ENCODE peak calls at places on chromosome 6, in five cellular contexts. K is heart right ventricle, R is ovary, T is osteoblast, I is suprapubic skin. Q is an unnamed sample.
A peak's percentile ranks its signal among the peaks of the same experiment; 100 is the strongest.

GRCh38 chr6:136226027-136226673 is 24.0 kb downstream of the MTFR2 start:
- DNase-seq in K (peak; percentile 50), R (peak; percentile 71), T (no peak), I (peak; percentile 67), Q (no peak)

GRCh38 chr6:105170066-105170465 is 9.7 kb downstream of the POPDC3 start:
- DNase-seq in K (no peak), R (no peak), T (peak; percentile 65), I (no peak), Q (no peak)

GRCh38 chr6:51152594-51152993 is 333.9 kb downstream of the TFAP2B start:
- DNase-seq in K (no peak), R (no peak), T (no peak), I (no peak), Q (no peak)

GRCh38 chr6:90384720-90385119 is 88.1 kb upstream of the BACH2 start:
- DNase-seq in K (no peak), R (no peak), T (no peak), I (no peak), Q (no peak)

GRCh38 chr6:111096246-111096645 is 8.9 kb downstream of the SLC16A10 start:
- DNase-seq in K (no peak), R (no peak), T (no peak), I (no peak), Q (no peak)

GRCh38 chr6:11538049-11538798 is 675 bp downstream of the TMEM170B start:
- DNase-seq in K (peak; percentile 17), R (peak; percentile 30), T (peak; percentile 86), I (peak; percentile 74), Q (no peak)

GRCh38 chr6:41446907-41447545 is 99.2 kb upstream of the FOXP4 start:
- DNase-seq in K (no peak), R (no peak), T (peak; percentile 66), I (no peak), Q (no peak)

GRCh38 chr6:154848580-154848979 is 115.4 kb downstream of the SCAF8 start:
- DNase-seq in K (no peak), R (no peak), T (peak; percentile 23), I (no peak), Q (no peak)

GRCh38 chr6:150857062-150857905 is 8.2 kb upstream of the MTHFD1L start:
- DNase-seq in K (no peak), R (no peak), T (peak; percentile 92), I (no peak), Q (no peak)

GRCh38 chr6:72720464-72720863 is 98.6 kb downstream of the KCNQ5 start:
- DNase-seq in K (no peak), R (no peak), T (no peak), I (no peak), Q (no peak)

GRCh38 chr6:11854418-11855165 is 76.0 kb upstream of the ADTRP start:
- DNase-seq in K (no peak), R (no peak), T (peak; percentile 86), I (no peak), Q (no peak)

GRCh38 chr6:36029464-36029863 is 1.9 kb downstream of the MAPK14 start:
- DNase-seq in K (no peak), R (no peak), T (peak; percentile 51), I (no peak), Q (no peak)

GRCh38 chr6:166598441-166599138 is 12.1 kb upstream of the RAMACL start:
- DNase-seq in K (peak; percentile 49), R (peak; percentile 65), T (peak; percentile 91), I (no peak), Q (no peak)

GRCh38 chr6:6785163-6785521 is 196.6 kb downstream of the LY86 start:
- DNase-seq in K (no peak), R (no peak), T (no peak), I (no peak), Q (no peak)

GRCh38 chr6:137013738-137014602 is 30.8 kb downstream of the IL20RA start:
- DNase-seq in K (no peak), R (peak; percentile 20), T (peak; percentile 54), I (no peak), Q (no peak)

GRCh38 chr6:127118505-127119360 is at the start of gene RSPO3:
- DNase-seq in K (no peak), R (peak; percentile 21), T (peak; percentile 87), I (peak; percentile 71), Q (no peak)

GRCh38 chr6:8110725-8111124 is 8.4 kb upstream of the EEF1E1 start:
- DNase-seq in K (no peak), R (no peak), T (no peak), I (no peak), Q (no peak)

GRCh38 chr6:145756170-145756662 is 20.9 kb upstream of the EPM2A start:
- DNase-seq in K (peak; percentile 40), R (peak; percentile 29), T (no peak), I (no peak), Q (no peak)

GRCh38 chr6:151958332-151958731 is 150.8 kb downstream of the ESR1 start:
- DNase-seq in K (no peak), R (no peak), T (peak; percentile 4), I (no peak), Q (no peak)

GRCh38 chr6:52724041-52724405 is 39.3 kb downstream of the GSTA2 start:
- DNase-seq in K (no peak), R (no peak), T (peak; percentile 56), I (no peak), Q (no peak)

GRCh38 chr6:32607263-32607987 is 17.8 kb upstream of the HLA-DRB1 start:
- DNase-seq in K (no peak), R (no peak), T (no peak), I (no peak), Q (no peak)

GRCh38 chr6:143276436-143276835 is 174.1 kb downstream of the ADAT2 start:
- DNase-seq in K (no peak), R (no peak), T (no peak), I (no peak), Q (no peak)

GRCh38 chr6:122388945-122389344 is 10.5 kb upstream of the HSF2 start:
- DNase-seq in K (no peak), R (no peak), T (no peak), I (no peak), Q (no peak)

GRCh38 chr6:168643401-168643800 is 202.4 kb downstream of the SMOC2 start:
- DNase-seq in K (no peak), R (no peak), T (no peak), I (no peak), Q (no peak)

GRCh38 chr6:11271228-11271627 is 38.8 kb upstream of the NEDD9 start:
- DNase-seq in K (no peak), R (no peak), T (no peak), I (no peak), Q (no peak)

GRCh38 chr6:39005774-39006173 is 42.8 kb upstream of the GLP1R start:
- DNase-seq in K (no peak), R (no peak), T (peak; percentile 42), I (no peak), Q (no peak)

GRCh38 chr6:104050455-104050854 is 809.3 kb downstream of the HACE1 start:
- DNase-seq in K (no peak), R (no peak), T (no peak), I (no peak), Q (no peak)

GRCh38 chr6:31356216-31356945 is 598 bp downstream of the HLA-B start:
- DNase-seq in K (peak; percentile 59), R (peak; percentile 61), T (peak; percentile 87), I (peak; percentile 74), Q (no peak)

GRCh38 chr6:39080246-39080875 is 31.8 kb downstream of the GLP1R start:
- DNase-seq in K (no peak), R (no peak), T (no peak), I (no peak), Q (no peak)

GRCh38 chr6:133609404-133610270 is 279.3 kb upstream of the TCF21 start:
- DNase-seq in K (no peak), R (no peak), T (peak; percentile 82), I (no peak), Q (no peak)

GRCh38 chr6:108766419-108766818 is 81.8 kb upstream of the ARMC2 start:
- DNase-seq in K (no peak), R (no peak), T (no peak), I (no peak), Q (no peak)

GRCh38 chr6:90537723-90538407 is 49.0 kb downstream of the MAP3K7 start:
- DNase-seq in K (no peak), R (no peak), T (no peak), I (no peak), Q (no peak)

GRCh38 chr6:74851598-74851997 is 354.3 kb downstream of the COL12A1 start:
- DNase-seq in K (no peak), R (no peak), T (no peak), I (no peak), Q (no peak)

GRCh38 chr6:109021870-109022269 is 72.8 kb downstream of the SESN1 start:
- DNase-seq in K (no peak), R (no peak), T (no peak), I (no peak), Q (no peak)

GRCh38 chr6:158377866-158378265 is 65.6 kb downstream of the TULP4 start:
- DNase-seq in K (no peak), R (no peak), T (peak; percentile 19), I (no peak), Q (no peak)
- H3K27ac ChIP-seq in K (no peak overlapping the region), R (no peak overlapping the region), T (peak overlapping the region; percentile 53), I (no peak overlapping the region), Q (no peak overlapping the region)

GRCh38 chr6:43434943-43435342 is 7.6 kb downstream of the ABCC10 start:
- DNase-seq in K (no peak), R (no peak), T (peak; percentile 21), I (no peak), Q (no peak)

GRCh38 chr6:43437700-43438099 is 10.4 kb downstream of the ABCC10 start:
- DNase-seq in K (no peak), R (no peak), T (no peak), I (no peak), Q (no peak)

GRCh38 chr6:43434441-43434840 is 7.1 kb downstream of the ABCC10 start:
- DNase-seq in K (no peak), R (no peak), T (peak; percentile 38), I (no peak), Q (no peak)

GRCh38 chr6:43435682-43436437 is 8.5 kb downstream of the ABCC10 start:
- DNase-seq in K (no peak), R (no peak), T (no peak), I (no peak), Q (no peak)

GRCh38 chr6:43436577-43437282 is 9.4 kb downstream of the ABCC10 start:
- DNase-seq in K (no peak), R (peak; percentile 68), T (peak; percentile 92), I (no peak), Q (no peak)
- H3K27ac ChIP-seq in K (no peak overlapping the region), R (peak overlapping the region; percentile 65), T (peak overlapping the region; percentile 49), I (peak overlapping the region; percentile 76), Q (peak overlapping the region; percentile 87)

GRCh38 chr6:169722362-169723199 is 1.7 kb downstream of the PHF10 start:
- DNase-seq in K (peak; percentile 36), R (peak; percentile 43), T (peak; percentile 91), I (no peak), Q (no peak)
- H3K27ac ChIP-seq in K (peak overlapping the region; percentile 93), R (peak overlapping the region; percentile 96), T (peak overlapping the region; percentile 84), I (peak overlapping the region; percentile 96), Q (peak overlapping the region; percentile 99)

DNA sequence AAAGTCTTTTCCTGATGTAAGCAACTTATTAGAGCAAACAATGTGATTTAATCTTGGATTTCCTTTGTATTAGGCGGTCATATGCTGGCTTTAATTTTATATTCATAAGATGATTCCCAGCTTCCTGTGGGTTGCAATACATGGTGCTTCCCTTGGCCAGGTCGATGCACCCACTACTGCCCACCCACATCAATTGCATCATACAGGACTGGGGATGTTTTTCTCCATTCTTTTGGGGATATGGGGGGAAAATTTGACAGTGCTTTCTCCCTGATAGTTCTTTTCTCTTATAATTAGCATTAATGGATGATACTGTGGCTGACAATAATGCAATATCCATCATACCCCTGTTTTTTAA is 187.6 kb downstream of the JARID2 start:
- DNase-seq in K (no peak), R (no peak), T (no peak), I (no peak), Q (no peak)
- H3K27ac ChIP-seq in K (no peak overlapping the region), R (no peak overlapping the region), T (no peak overlapping the region), I (no peak overlapping the region), Q (no peak overlapping the region)